ENCODE peak calls at places on chromosomes 2 and 18, in seven cellular contexts. P is H1, O is H9, E is IMR-90, G is mesendoderm, Z is mesenchymal stem cell, T is trophoblast cell. D is an unnamed sample.

GRCh38 chr2:60285476-60286316 is 267.8 kb downstream of the BCL11A start:
- DNase-seq in P (no peak), O (no peak), E (no peak), G (no peak), Z (no peak), T (no peak), D (no peak)

GRCh38 chr2:10931710-10932255 is 20.0 kb downstream of the KCNF1 start:
- DNase-seq in P (no peak), O (no peak), E (peak), G (no peak), Z (peak), T (no peak), D (no peak)

GRCh38 chr18:22865354-22866116 is 67.6 kb upstream of the RBBP8 start:
- DNase-seq in P (no peak), O (no peak), E (no peak), G (no peak), Z (no peak), T (peak), D (no peak)

GRCh38 chr2:216071452-216071851 is 10.2 kb downstream of the PECR start:
- DNase-seq in P (no peak), O (no peak), E (no peak), G (no peak), Z (no peak), T (no peak), D (no peak)

GRCh38 chr2:237141556-237141955 is 55.9 kb downstream of the COPS8 start:
- DNase-seq in P (no peak), O (no peak), E (peak), G (no peak), Z (peak), T (no peak), D (no peak)

GRCh38 chr2:29115797-29116781 is 874 bp downstream of the CLIP4 start:
- DNase-seq in P (no peak), O (peak), E (peak), G (peak), Z (peak), T (peak), D (no peak)

GRCh38 chr2:127857494-127857818 is 499 bp downstream of the POLR2D start:
- DNase-seq in P (no peak), O (no peak), E (no peak), G (peak), Z (no peak), T (no peak), D (no peak)

GRCh38 chr2:46267616-46268015 is 29.6 kb upstream of the EPAS1 start:
- DNase-seq in P (no peak), O (no peak), E (peak), G (no peak), Z (peak), T (no peak), D (no peak)

GRCh38 chr18:42028232-42028832 is 73.3 kb downstream of the PIK3C3 start:
- DNase-seq in P (no peak), O (no peak), E (peak), G (peak), Z (peak), T (peak), D (no peak)

GRCh38 chr2:183093857-183094657 is 15.5 kb downstream of the DUSP19 start:
- DNase-seq in P (no peak), O (no peak), E (peak), G (no peak), Z (peak), T (peak), D (no peak)

GRCh38 chr2:150473767-150474166 is 13.7 kb downstream of the RND3 start:
- DNase-seq in P (no peak), O (no peak), E (peak), G (no peak), Z (no peak), T (no peak), D (no peak)

GRCh38 chr2:150575861-150576260 is 88.4 kb upstream of the RND3 start:
- DNase-seq in P (no peak), O (no peak), E (peak), G (peak), Z (no peak), T (no peak), D (no peak)

GRCh38 chr18:47113796-47114540 is 36.3 kb downstream of the HDHD2 start:
- DNase-seq in P (no peak), O (no peak), E (peak), G (peak), Z (no peak), T (no peak), D (no peak)

GRCh38 chr2:119009110-119009509 is 67.1 kb downstream of the MARCO start:
- DNase-seq in P (no peak), O (peak), E (no peak), G (no peak), Z (no peak), T (no peak), D (no peak)

GRCh38 chr18:34158881-34159690 is 65.6 kb downstream of the NOL4 start:
- DNase-seq in P (peak), O (peak), E (peak), G (peak), Z (peak), T (no peak), D (peak)

GRCh38 chr18:427005-427404 is 73.5 kb downstream of the COLEC12 start:
- DNase-seq in P (no peak), O (no peak), E (peak), G (no peak), Z (peak), T (no peak), D (no peak)

GRCh38 chr2:54658548-54659207 is 64.8 kb upstream of the EML6 start:
- DNase-seq in P (no peak), O (no peak), E (peak), G (no peak), Z (peak), T (no peak), D (no peak)

GRCh38 chr2:182081602-182082260 is 96.1 kb downstream of the PPP1R1C start:
- DNase-seq in P (no peak), O (no peak), E (peak), G (no peak), Z (no peak), T (no peak), D (no peak)

GRCh38 chr2:172783091-172783898 is 47.6 kb downstream of the RAPGEF4 start:
- DNase-seq in P (no peak), O (peak), E (peak), G (peak), Z (peak), T (peak), D (no peak)

GRCh38 chr18:62758591-62758990 is 43.2 kb downstream of the PHLPP1 start:
- DNase-seq in P (no peak), O (no peak), E (no peak), G (no peak), Z (no peak), T (no peak), D (no peak)

GRCh38 chr2:11738589-11739436 is 7.6 kb upstream of the LPIN1 start:
- DNase-seq in P (no peak), O (peak), E (peak), G (peak), Z (peak), T (peak), D (no peak)

GRCh38 chr2:235212501-235212900 is 260.7 kb downstream of the SH3BP4 start:
- DNase-seq in P (no peak), O (no peak), E (no peak), G (no peak), Z (no peak), T (no peak), D (no peak)

GRCh38 chr18:23194969-23195957 is 60.0 kb downstream of the CABLES1 start:
- DNase-seq in P (no peak), O (no peak), E (no peak), G (no peak), Z (no peak), T (no peak), D (no peak)

GRCh38 chr18:59610546-59611140 is 86.6 kb downstream of the CCBE1 start:
- DNase-seq in P (no peak), O (no peak), E (no peak), G (no peak), Z (no peak), T (peak), D (no peak)

GRCh38 chr2:23636412-23636811 is 251.4 kb downstream of the KLHL29 start:
- DNase-seq in P (no peak), O (no peak), E (peak), G (peak), Z (peak), T (peak), D (no peak)

GRCh38 chr2:160387558-160388262 is 105.9 kb downstream of the RBMS1 start:
- DNase-seq in P (no peak), O (no peak), E (peak), G (no peak), Z (peak), T (no peak), D (no peak)

GRCh38 chr2:223585691-223586090 is 16.5 kb downstream of the SCG2 start:
- DNase-seq in P (no peak), O (no peak), E (peak), G (no peak), Z (peak), T (no peak), D (no peak)

GRCh38 chr2:100388703-100389102 is 28.8 kb downstream of the CHST10 start:
- DNase-seq in P (no peak), O (no peak), E (no peak), G (no peak), Z (no peak), T (no peak), D (no peak)

GRCh38 chr2:159879061-159879604 is 81.1 kb upstream of the CD302 start:
- DNase-seq in P (no peak), O (no peak), E (peak), G (no peak), Z (no peak), T (no peak), D (no peak)

GRCh38 chr18:26549486-26550435 is 1.4 kb upstream of the KCTD1 start:
- DNase-seq in P (no peak), O (peak), E (peak), G (peak), Z (peak), T (peak), D (peak)

DNA sequence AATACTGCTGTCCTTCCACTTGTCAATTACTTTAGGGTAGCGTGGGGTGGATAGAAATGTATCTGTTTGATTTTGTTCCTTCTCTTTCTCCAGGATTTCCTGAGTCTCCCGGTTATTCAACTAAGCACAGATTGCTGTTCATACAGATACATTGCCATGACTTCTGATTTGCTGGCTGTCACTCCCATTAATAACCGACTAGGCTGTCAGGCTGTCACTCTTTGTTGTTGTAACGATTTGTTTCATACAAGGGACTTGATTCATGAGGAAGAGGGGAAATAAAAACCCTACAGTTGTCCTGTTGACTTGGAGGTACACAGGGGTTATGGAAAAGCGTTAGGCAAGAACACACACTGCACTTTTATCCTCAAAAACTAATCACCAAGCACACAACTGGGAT is 302.7 kb upstream of the SMIM21 start:
- DNase-seq in P (no peak), O (no peak), E (no peak), G (no peak), Z (no peak), T (no peak), D (no peak)
- H3K23ac ChIP-seq in P (no peak), O (no peak), E (no peak), G (no peak), Z (no peak), T (no peak), D (no peak)

GRCh38 chr2:241649927-241650326 is 12.4 kb downstream of the ATG4B start:
- DNase-seq in P (no peak), O (no peak), E (no peak), G (no peak), Z (no peak), T (no peak), D (no peak)

GRCh38 chr2:241653210-241653750 is 15.8 kb downstream of the ATG4B start:
- DNase-seq in P (no peak), O (no peak), E (no peak), G (no peak), Z (no peak), T (no peak), D (no peak)

GRCh38 chr2:241654551-241654950 is 17.1 kb downstream of the ATG4B start:
- DNase-seq in P (no peak), O (no peak), E (no peak), G (no peak), Z (no peak), T (no peak), D (no peak)

GRCh38 chr2:241652142-241652541 is 14.6 kb downstream of the ATG4B start:
- DNase-seq in P (no peak), O (no peak), E (no peak), G (no peak), Z (no peak), T (no peak), D (no peak)

DNA sequence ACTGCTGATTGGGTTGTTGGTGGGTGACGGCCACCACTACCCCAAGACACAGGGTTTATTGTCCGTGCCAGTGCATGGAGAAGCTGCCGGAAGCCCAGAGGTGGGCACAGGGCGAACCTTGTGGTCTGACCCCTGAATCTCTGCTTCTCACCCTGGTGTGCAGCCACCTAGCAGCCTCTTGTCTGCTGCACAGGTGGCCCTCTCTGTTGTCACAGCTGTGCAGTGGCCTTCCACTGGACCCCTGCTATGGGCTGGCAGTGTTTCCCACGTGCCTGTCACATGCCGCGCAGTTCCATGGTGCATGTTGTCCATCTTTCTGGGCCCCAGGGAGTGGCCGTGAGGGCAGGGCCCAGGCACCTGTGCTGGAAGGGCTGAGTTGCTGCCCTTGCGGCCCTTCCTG is 15.2 kb downstream of the ATG4B start:
- DNase-seq in P (no peak), O (no peak), E (no peak), G (no peak), Z (no peak), T (no peak), D (no peak)
- H3K23ac ChIP-seq in P (no peak), O (no peak), E (no peak), G (no peak), Z (no peak), T (no peak), D (peak)

DNA sequence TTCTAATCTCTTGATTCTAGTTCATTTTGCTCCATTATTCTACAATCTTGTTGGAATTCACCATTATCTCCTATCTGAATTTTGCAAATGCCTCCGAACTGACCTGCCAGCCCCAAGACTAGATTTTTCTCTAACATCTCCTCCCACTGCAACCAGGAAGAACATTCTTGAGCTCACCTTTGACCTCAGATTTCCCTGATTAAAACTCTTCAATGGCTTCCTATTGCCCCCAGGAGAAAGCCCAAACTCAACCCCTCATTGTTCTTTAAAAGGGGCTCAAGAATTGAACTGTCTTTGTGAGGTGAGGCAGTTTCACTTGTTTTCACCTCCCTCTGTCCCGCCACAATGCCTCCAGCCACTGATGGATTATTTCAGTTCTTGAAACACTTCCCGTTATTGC is 784.6 kb upstream of the ZEB2 start:
- DNase-seq in P (no peak), O (no peak), E (no peak), G (peak), Z (no peak), T (no peak), D (peak)
- H3K23ac ChIP-seq in P (no peak), O (no peak), E (no peak), G (no peak), Z (no peak), T (no peak), D (no peak)

GRCh38 chr18:6242004-6242403 is 172.7 kb downstream of the L3MBTL4 start:
- DNase-seq in P (no peak), O (peak), E (no peak), G (no peak), Z (no peak), T (peak), D (no peak)

GRCh38 chr18:6236258-6236657 is 178.5 kb downstream of the L3MBTL4 start:
- DNase-seq in P (no peak), O (no peak), E (no peak), G (no peak), Z (no peak), T (no peak), D (no peak)

DNA sequence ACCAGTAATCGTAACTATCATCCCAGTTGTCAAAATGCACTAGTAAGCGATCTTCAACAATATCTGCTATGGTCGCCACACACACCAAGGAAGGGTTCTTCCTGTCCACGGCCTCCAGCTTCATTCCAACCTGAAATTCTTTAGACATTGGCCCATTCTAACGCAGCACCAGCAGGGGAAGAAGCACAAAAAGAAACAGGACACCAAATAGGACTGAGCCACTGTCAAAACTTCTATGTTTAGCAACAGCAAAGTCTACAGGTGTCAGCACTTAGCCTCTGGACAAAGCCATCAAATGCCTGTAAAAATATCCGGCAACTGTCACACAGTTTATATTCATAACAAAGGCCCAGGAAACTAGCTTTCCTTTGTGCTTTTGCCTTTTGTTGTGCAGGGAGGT is 175.0 kb downstream of the L3MBTL4 start:
- DNase-seq in P (no peak), O (no peak), E (no peak), G (peak), Z (no peak), T (no peak), D (no peak)
- H3K23ac ChIP-seq in P (no peak), O (no peak), E (no peak), G (no peak), Z (no peak), T (no peak), D (no peak)

DNA sequence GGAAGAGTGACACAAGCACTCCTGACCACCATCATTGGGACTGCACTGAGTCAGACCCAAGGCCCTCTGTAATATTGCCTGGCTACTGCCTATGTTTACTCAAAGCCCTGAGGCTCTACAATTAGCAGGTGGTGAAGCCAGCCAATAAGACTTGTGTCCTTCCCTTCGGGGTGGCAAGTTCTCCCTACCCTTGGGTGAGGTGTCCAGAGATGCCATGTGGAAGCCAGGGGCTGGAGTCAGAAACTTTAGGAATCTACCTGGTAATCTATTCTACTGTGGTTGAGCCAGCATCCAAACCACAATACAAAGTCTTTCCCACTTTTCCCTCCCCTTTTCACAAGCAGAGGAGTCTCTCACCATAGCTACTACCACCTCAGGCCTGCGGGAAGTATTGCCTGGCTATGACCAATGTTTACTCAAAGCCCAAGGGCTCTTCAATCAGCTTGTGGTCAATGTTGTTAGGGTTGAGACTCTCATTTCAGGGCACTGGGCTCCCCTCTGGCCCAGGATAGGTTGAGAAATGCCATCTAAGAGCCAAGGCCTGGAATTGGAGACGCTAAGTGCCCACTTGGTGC is 17.6 kb downstream of the DHRS9 start:
- DNase-seq in P (no peak), O (no peak), E (no peak), G (no peak), Z (no peak), T (peak), D (no peak)
- H3K23ac ChIP-seq in P (no peak), O (no peak), E (no peak), G (no peak), Z (no peak), T (no peak), D (no peak)

GRCh38 chr2:135936524-135936923 is 48.9 kb downstream of the DARS1 start:
- DNase-seq in P (no peak), O (no peak), E (no peak), G (no peak), Z (no peak), T (no peak), D (no peak)
- H3K23ac ChIP-seq in P (no peak), O (no peak), E (no peak), G (no peak), Z (no peak), T (no peak), D (no peak)

DNA sequence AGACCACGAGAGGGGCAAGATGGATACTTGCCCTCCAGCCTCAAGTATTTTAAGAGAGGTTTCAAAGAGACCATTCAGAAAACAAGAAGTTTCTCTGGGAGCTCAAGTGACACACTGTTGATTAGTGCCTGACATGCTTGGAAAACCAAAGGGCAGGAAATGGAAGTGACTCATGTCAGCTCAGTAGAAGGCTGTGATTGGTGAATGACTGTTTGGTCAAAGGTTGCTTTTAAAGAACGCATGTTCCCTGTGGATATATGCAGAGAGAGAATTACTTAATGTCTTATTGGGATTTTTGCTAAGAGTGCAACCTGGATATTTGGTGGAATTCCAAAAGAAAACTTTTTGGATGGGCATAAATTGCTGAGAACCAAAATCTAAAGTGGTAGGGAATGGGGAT is 549.9 kb downstream of the XIRP2 start:
- DNase-seq in P (no peak), O (no peak), E (peak), G (peak), Z (peak), T (no peak), D (no peak)
- H3K23ac ChIP-seq in P (no peak), O (no peak), E (no peak), G (no peak), Z (no peak), T (no peak), D (no peak)

DNA sequence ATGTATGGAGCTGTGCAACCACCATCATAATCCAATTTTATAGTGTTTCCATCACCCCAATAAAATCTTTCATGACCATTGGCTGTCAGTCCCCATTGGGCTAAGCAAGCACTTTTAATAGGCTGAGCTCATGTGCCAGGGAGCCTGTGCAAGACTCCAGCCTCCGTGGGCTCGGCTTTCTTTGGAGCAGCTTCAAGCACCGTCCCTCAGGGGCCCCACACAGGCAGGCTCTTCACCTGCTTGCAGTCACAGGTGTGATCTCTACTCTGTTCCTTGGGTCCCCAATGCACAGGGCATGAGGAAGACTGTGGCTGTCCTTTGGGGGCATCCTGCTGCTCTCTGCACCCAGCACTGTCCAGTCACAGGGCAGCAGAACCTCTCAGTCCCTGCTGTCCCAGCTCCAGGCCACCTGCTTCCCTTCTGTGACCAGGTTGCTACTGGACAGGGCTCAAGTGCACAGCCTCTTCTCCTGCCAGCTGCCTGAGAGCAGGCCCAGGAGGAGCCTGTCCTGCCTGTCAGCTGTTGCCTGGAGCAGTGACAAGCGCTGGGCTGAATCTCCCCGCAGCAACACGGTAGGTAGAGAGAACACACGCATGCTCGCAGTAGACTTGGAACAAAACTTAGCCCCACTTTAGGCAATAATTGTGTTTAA is 40.7 kb upstream of the TMEM131 start:
- DNase-seq in P (no peak), O (no peak), E (no peak), G (no peak), Z (no peak), T (no peak), D (no peak)
- H3K23ac ChIP-seq in P (no peak), O (no peak), E (no peak), G (peak), Z (no peak), T (no peak), D (peak)

D was measured in neuronal stem cell.